ENCODE peak calls at places on chromosome 19, in four cellular contexts. C is SK-N-SH, I is HepG2, P is K562. E is an unnamed sample. For H3K4me1, the result is how much of the 10 kb centered on the place peaks cover.

GRCh38 chr19:54373781-54374266 is 9.1 kb upstream of the LAIR1 start:
- DNase-seq in C (no peak), I (no peak), P (no peak), E (no peak)

GRCh38 chr19:43465468-43466120 is at the start of gene LYPD3:
- DNase-seq in C (no peak), I (no peak), P (no peak), E (no peak)

GRCh38 chr19:54449701-54450069 is 686 bp downstream of the LENG8 start:
- DNase-seq in C (no peak), I (no peak), P (no peak), E (no peak)

GRCh38 chr19:47694466-47695273 is 18.6 kb upstream of the EHD2 start:
- DNase-seq in C (peak), I (no peak), P (no peak), E (no peak)

GRCh38 chr19:51887522-51888498 is at the start of gene ZNF577:
- DNase-seq in C (peak), I (no peak), P (no peak), E (peak)

GRCh38 chr19:5397804-5398692 is 57.2 kb upstream of the ZNRF4 start:
- DNase-seq in C (peak), I (peak), P (peak), E (peak)

GRCh38 chr19:17041994-17042393 is 15.4 kb upstream of the CPAMD8 start:
- DNase-seq in C (no peak), I (no peak), P (no peak), E (no peak)

GRCh38 chr19:55301459-55302331 is 17.9 kb downstream of the BRSK1 start:
- DNase-seq in C (peak), I (peak), P (peak), E (peak)

GRCh38 chr19:17125728-17126677 is 50.4 kb downstream of the MYO9B start:
- DNase-seq in C (peak), I (no peak), P (no peak), E (no peak)

GRCh38 chr19:18784786-18785120 is 6.4 kb downstream of the COMP start:
- DNase-seq in C (no peak), I (no peak), P (no peak), E (no peak)

GRCh38 chr19:17385878-17386611 is 8.0 kb downstream of the CCDC194 start:
- DNase-seq in C (peak), I (peak), P (peak), E (no peak)

GRCh38 chr19:54063350-54064078 is at the start of gene VSTM1:
- DNase-seq in C (no peak), I (no peak), P (peak), E (no peak)

GRCh38 chr19:19292607-19293006 is 19.5 kb upstream of the TM6SF2 start:
- DNase-seq in C (no peak), I (no peak), P (no peak), E (no peak)

GRCh38 chr19:7507884-7508283 is 8.0 kb upstream of the ZNF358 start:
- DNase-seq in C (peak), I (peak), P (peak), E (peak)

GRCh38 chr19:3324405-3324856 is 42.0 kb upstream of the NFIC start:
- DNase-seq in C (peak), I (peak), P (peak), E (no peak)

GRCh38 chr19:45999653-46000121 is 4.4 kb downstream of the CCDC61 start:
- DNase-seq in C (peak), I (no peak), P (peak), E (no peak)

GRCh38 chr19:55497777-55498176 is 9.5 kb downstream of the SSC5D start:
- DNase-seq in C (no peak), I (no peak), P (no peak), E (no peak)

GRCh38 chr19:38880882-38881609 is 3.0 kb upstream of the RINL start:
- DNase-seq in C (peak), I (no peak), P (no peak), E (no peak)
- H3K4me1 ChIP-seq in C (under half), I (under half), P (under half), E (under half)

GRCh38 chr19:49592486-49593232 is 1.7 kb downstream of the PRR12 start:
- DNase-seq in C (no peak), I (no peak), P (peak), E (no peak)
- TF ChIP-seq YY1 in C (no peak), I (no peak), P (peak), E (no peak)

GRCh38 chr19:30277941-30278881 is 94.0 kb upstream of the ZNF536 start:
- DNase-seq in C (no peak), I (no peak), P (no peak), E (no peak)
- H3K4me1 ChIP-seq in C (under half), I (under half), P (under half), E (under half)

DNA sequence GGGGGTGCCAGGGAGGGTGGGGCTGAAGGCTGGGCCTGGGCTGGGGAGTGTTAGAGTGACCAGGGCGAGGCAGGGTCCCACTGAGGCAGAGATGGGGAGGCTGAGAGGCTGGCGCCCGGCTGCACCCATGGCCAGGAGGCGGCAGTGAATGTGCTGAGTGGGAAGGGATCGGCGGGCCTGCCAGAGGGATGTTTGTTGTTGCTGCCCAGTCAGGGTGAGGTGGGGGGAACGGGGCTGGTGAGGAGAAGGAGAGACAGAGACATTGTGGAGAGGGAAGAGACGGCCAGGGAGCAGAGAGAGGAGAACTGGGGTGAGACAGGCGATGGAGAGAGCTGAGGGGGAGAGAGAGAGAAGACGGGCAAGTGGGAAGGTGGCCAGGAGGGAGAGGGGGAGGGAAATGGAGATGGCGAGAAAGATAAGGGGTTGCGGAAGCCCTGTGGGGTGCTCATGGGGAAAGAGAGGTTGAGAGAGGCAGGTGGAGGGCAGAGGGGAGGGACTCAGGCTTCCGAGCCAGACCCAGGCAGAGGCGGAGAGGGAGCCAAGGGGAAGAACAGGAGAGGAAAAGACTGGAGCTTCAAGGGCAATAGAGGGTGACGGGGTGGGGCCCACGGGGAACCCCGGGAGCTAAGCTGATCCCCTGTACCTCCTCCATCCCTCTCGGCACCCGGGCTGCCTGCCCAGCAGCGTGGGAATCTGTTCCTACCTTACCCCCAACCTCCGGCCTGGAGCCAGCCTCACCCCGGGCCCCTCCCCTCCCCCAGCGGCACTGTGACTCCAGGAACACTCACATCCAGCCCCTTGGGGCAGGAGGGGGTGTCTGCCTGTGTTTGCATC is 690 bp upstream of the B3GNT8 start:
- DNase-seq in C (peak), I (no peak), P (peak), E (no peak)
- TF ChIP-seq YY1 in C (no peak), I (no peak), P (no peak), E (no peak)

DNA sequence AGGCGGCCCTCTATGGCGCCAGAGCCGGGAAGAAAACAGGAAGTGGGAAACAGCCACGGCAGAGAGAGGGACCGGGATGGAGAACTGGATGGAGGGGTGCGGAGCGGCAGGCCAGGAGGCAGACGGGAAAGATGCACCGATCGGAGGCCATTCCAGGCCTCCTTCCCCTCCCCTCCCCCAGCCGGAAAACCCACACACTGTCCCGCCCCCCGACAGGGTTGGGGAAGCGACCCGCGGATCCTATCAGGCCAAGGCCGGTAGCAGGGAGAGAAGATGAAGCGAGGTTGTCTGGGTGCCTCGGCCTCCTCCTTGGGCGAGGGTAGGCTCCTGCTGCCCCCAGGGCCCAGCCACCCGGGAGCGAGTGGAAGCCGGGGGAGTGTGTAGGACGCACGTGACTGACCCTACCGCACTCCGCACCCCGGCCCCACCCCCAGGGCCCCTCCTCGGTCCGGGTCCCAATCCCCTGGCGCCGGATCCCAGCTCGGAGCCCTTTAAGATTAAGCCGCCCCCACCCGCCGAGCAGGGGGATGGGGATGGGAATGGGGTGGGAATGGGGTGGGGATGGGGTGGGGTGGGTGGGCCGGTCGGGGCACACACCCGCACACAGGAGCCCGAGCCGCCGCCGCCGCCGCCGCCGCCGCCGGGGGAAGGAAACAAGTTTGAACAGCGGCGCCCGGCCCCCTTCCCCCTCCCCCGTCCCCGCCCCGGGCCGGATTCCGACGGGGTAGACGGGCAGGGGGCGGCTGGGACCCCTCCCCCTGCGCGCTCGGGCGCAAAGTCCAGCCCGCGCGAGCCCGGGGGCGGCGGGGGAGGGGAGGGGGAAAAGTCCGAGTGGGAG is 1.5 kb downstream of the ERF start:
- DNase-seq in C (peak), I (peak), P (peak), E (no peak)
- H3K4me1 ChIP-seq in C (under half), I (half or more), P (under half), E (under half)

E was measured in NT2/D1.